ENCODE peak calls at places on chromosomes 3 and 15, in eight cellular contexts. One of them, this sample, is unnamed.

GRCh38 chr3:64445318-64446300 is 220.3 kb upstream of the PRICKLE2 start:
- DNase-seq in right cardiac atrium: peak; percentile 77
- DNase-seq in lung: peak; percentile 62
- DNase-seq in astrocyte of the cerebellum: no peak
- DNase-seq in CD4-positive, CD25-positive, alpha-beta regulatory T cell: no peak
- DNase-seq in Jurkat, Clone E6-1: no peak
- DNase-seq in right atrium auricular region: no peak
- DNase-seq in tibial artery: no peak
- DNase-seq in this sample: no peak

GRCh38 chr3:46917257-46917656 is 39.7 kb downstream of the PTH1R start:
- DNase-seq in right cardiac atrium: no peak
- DNase-seq in lung: no peak
- DNase-seq in astrocyte of the cerebellum: no peak
- DNase-seq in CD4-positive, CD25-positive, alpha-beta regulatory T cell: no peak
- DNase-seq in Jurkat, Clone E6-1: no peak
- DNase-seq in right atrium auricular region: no peak
- DNase-seq in tibial artery: no peak
- DNase-seq in this sample: no peak

GRCh38 chr3:71532639-71533395 is 50.7 kb downstream of the FOXP1 start:
- DNase-seq in right cardiac atrium: no peak
- DNase-seq in lung: no peak
- DNase-seq in astrocyte of the cerebellum: no peak
- DNase-seq in CD4-positive, CD25-positive, alpha-beta regulatory T cell: no peak
- DNase-seq in Jurkat, Clone E6-1: no peak
- DNase-seq in right atrium auricular region: no peak
- DNase-seq in tibial artery: no peak
- DNase-seq in this sample: no peak

GRCh38 chr3:178275793-178276192 is 260.4 kb upstream of the KCNMB2 start:
- DNase-seq in right cardiac atrium: no peak
- DNase-seq in lung: no peak
- DNase-seq in astrocyte of the cerebellum: no peak
- DNase-seq in CD4-positive, CD25-positive, alpha-beta regulatory T cell: no peak
- DNase-seq in Jurkat, Clone E6-1: no peak
- DNase-seq in right atrium auricular region: no peak
- DNase-seq in tibial artery: no peak
- DNase-seq in this sample: no peak

GRCh38 chr3:149153402-149153801 is 24.0 kb downstream of the HPS3 start:
- DNase-seq in right cardiac atrium: no peak
- DNase-seq in lung: no peak
- DNase-seq in astrocyte of the cerebellum: no peak
- DNase-seq in CD4-positive, CD25-positive, alpha-beta regulatory T cell: no peak
- DNase-seq in Jurkat, Clone E6-1: no peak
- DNase-seq in right atrium auricular region: no peak
- DNase-seq in tibial artery: no peak
- DNase-seq in this sample: no peak

GRCh38 chr15:31740203-31740602 is 290.1 kb upstream of the CHRNA7 start:
- DNase-seq in right cardiac atrium: no peak
- DNase-seq in lung: no peak
- DNase-seq in astrocyte of the cerebellum: no peak
- DNase-seq in CD4-positive, CD25-positive, alpha-beta regulatory T cell: no peak
- DNase-seq in Jurkat, Clone E6-1: no peak
- DNase-seq in right atrium auricular region: no peak
- DNase-seq in tibial artery: no peak
- DNase-seq in this sample: no peak

GRCh38 chr15:42094512-42094963 is at the start of gene PLA2G4D:
- DNase-seq in right cardiac atrium: no peak
- DNase-seq in lung: peak; percentile 72
- DNase-seq in astrocyte of the cerebellum: no peak
- DNase-seq in CD4-positive, CD25-positive, alpha-beta regulatory T cell: no peak
- DNase-seq in Jurkat, Clone E6-1: no peak
- DNase-seq in right atrium auricular region: peak; percentile 40
- DNase-seq in tibial artery: no peak
- DNase-seq in this sample: no peak

GRCh38 chr3:122314467-122314866 is 10.6 kb upstream of the CSTA start:
- DNase-seq in right cardiac atrium: no peak
- DNase-seq in lung: no peak
- DNase-seq in astrocyte of the cerebellum: no peak
- DNase-seq in CD4-positive, CD25-positive, alpha-beta regulatory T cell: no peak
- DNase-seq in Jurkat, Clone E6-1: no peak
- DNase-seq in right atrium auricular region: no peak
- DNase-seq in tibial artery: no peak
- DNase-seq in this sample: no peak

GRCh38 chr3:152279474-152279873 is 10.7 kb downstream of the MBNL1 start:
- DNase-seq in right cardiac atrium: no peak
- DNase-seq in lung: no peak
- DNase-seq in astrocyte of the cerebellum: no peak
- DNase-seq in CD4-positive, CD25-positive, alpha-beta regulatory T cell: no peak
- DNase-seq in Jurkat, Clone E6-1: no peak
- DNase-seq in right atrium auricular region: no peak
- DNase-seq in tibial artery: no peak
- DNase-seq in this sample: no peak

GRCh38 chr3:152282813-152283212 is 14.1 kb downstream of the MBNL1 start:
- DNase-seq in right cardiac atrium: no peak
- DNase-seq in lung: no peak
- DNase-seq in astrocyte of the cerebellum: no peak
- DNase-seq in CD4-positive, CD25-positive, alpha-beta regulatory T cell: no peak
- DNase-seq in Jurkat, Clone E6-1: no peak
- DNase-seq in right atrium auricular region: no peak
- DNase-seq in tibial artery: no peak
- DNase-seq in this sample: no peak

GRCh38 chr3:152278674-152279427 is 10.1 kb downstream of the MBNL1 start:
- DNase-seq in right cardiac atrium: no peak
- DNase-seq in lung: no peak
- DNase-seq in astrocyte of the cerebellum: no peak
- DNase-seq in CD4-positive, CD25-positive, alpha-beta regulatory T cell: no peak
- DNase-seq in Jurkat, Clone E6-1: no peak
- DNase-seq in right atrium auricular region: no peak
- DNase-seq in tibial artery: no peak
- DNase-seq in this sample: no peak

GRCh38 chr3:152281032-152281713 is 12.4 kb downstream of the MBNL1 start:
- DNase-seq in right cardiac atrium: no peak
- DNase-seq in lung: no peak
- DNase-seq in astrocyte of the cerebellum: no peak
- DNase-seq in CD4-positive, CD25-positive, alpha-beta regulatory T cell: no peak
- DNase-seq in Jurkat, Clone E6-1: no peak
- DNase-seq in right atrium auricular region: no peak
- DNase-seq in tibial artery: no peak
- DNase-seq in this sample: no peak

DNA sequence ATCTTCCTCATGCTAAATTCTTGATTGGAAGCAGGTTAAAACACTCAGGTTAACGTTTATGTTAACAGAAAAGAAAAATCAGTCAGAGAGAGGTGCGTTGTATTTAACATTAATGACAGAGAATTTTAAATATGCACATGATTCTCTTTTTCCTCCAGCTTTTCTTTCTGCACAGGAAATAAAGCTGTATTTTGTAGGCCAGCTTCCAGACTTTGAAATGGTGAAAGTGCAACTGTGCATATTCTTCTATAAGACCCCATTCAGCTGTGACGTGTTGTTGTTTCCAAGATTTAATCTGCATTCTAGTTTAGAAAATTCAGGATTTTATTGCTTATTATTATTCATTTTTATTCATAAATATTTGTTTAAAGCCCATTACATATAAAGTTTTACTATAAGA is 11.8 kb downstream of the MBNL1 start:
- DNase-seq in right cardiac atrium: no peak
- DNase-seq in lung: no peak
- DNase-seq in astrocyte of the cerebellum: no peak
- DNase-seq in CD4-positive, CD25-positive, alpha-beta regulatory T cell: no peak
- DNase-seq in Jurkat, Clone E6-1: no peak
- DNase-seq in right atrium auricular region: no peak
- DNase-seq in tibial artery: no peak
- DNase-seq in this sample: no peak
- H3K4me3 ChIP-seq in right cardiac atrium: no peak overlapping the region
- H3K4me3 ChIP-seq in lung: no peak overlapping the region
- H3K4me3 ChIP-seq in astrocyte of the cerebellum: no peak overlapping the region
- H3K4me3 ChIP-seq in CD4-positive, CD25-positive, alpha-beta regulatory T cell: peak overlapping the region; percentile 100
- H3K4me3 ChIP-seq in Jurkat, Clone E6-1: no peak overlapping the region
- H3K4me3 ChIP-seq in right atrium auricular region: no peak overlapping the region
- H3K4me3 ChIP-seq in tibial artery: peak overlapping the region; percentile 17
- H3K4me3 ChIP-seq in this sample: peak overlapping the region; percentile 18

GRCh38 chr3:181725033-181725775 is 13.5 kb downstream of the SOX2 start:
- DNase-seq in right cardiac atrium: no peak
- DNase-seq in lung: no peak
- DNase-seq in astrocyte of the cerebellum: no peak
- DNase-seq in CD4-positive, CD25-positive, alpha-beta regulatory T cell: no peak
- DNase-seq in Jurkat, Clone E6-1: no peak
- DNase-seq in right atrium auricular region: no peak
- DNase-seq in tibial artery: no peak
- DNase-seq in this sample: no peak
- H3K4me3 ChIP-seq in right cardiac atrium: no peak overlapping the region
- H3K4me3 ChIP-seq in lung: no peak overlapping the region
- H3K4me3 ChIP-seq in astrocyte of the cerebellum: no peak overlapping the region
- H3K4me3 ChIP-seq in CD4-positive, CD25-positive, alpha-beta regulatory T cell: no peak overlapping the region
- H3K4me3 ChIP-seq in Jurkat, Clone E6-1: no peak overlapping the region
- H3K4me3 ChIP-seq in right atrium auricular region: no peak overlapping the region
- H3K4me3 ChIP-seq in tibial artery: no peak overlapping the region
- H3K4me3 ChIP-seq in this sample: no peak overlapping the region

GRCh38 chr3:49552087-49552486 is 2.2 kb upstream of the BSN start:
- DNase-seq in right cardiac atrium: no peak
- DNase-seq in lung: no peak
- DNase-seq in astrocyte of the cerebellum: no peak
- DNase-seq in CD4-positive, CD25-positive, alpha-beta regulatory T cell: no peak
- DNase-seq in Jurkat, Clone E6-1: peak; percentile 35
- DNase-seq in right atrium auricular region: no peak
- DNase-seq in tibial artery: no peak
- DNase-seq in this sample: no peak

GRCh38 chr3:49553320-49553689 is 972 bp upstream of the BSN start:
- DNase-seq in right cardiac atrium: no peak
- DNase-seq in lung: no peak
- DNase-seq in astrocyte of the cerebellum: no peak
- DNase-seq in CD4-positive, CD25-positive, alpha-beta regulatory T cell: no peak
- DNase-seq in Jurkat, Clone E6-1: no peak
- DNase-seq in right atrium auricular region: no peak
- DNase-seq in tibial artery: no peak
- DNase-seq in this sample: no peak

GRCh38 chr3:49553690-49554634 is at the start of gene BSN:
- DNase-seq in right cardiac atrium: peak; percentile 98
- DNase-seq in lung: peak; percentile 88
- DNase-seq in astrocyte of the cerebellum: peak; percentile 61
- DNase-seq in CD4-positive, CD25-positive, alpha-beta regulatory T cell: peak; percentile 60
- DNase-seq in Jurkat, Clone E6-1: peak; percentile 83
- DNase-seq in right atrium auricular region: peak; percentile 88
- DNase-seq in tibial artery: peak; percentile 89
- DNase-seq in this sample: peak; percentile 61

GRCh38 chr3:49556500-49557275 is 2.4 kb downstream of the BSN start:
- DNase-seq in right cardiac atrium: no peak
- DNase-seq in lung: no peak
- DNase-seq in astrocyte of the cerebellum: no peak
- DNase-seq in CD4-positive, CD25-positive, alpha-beta regulatory T cell: no peak
- DNase-seq in Jurkat, Clone E6-1: no peak
- DNase-seq in right atrium auricular region: no peak
- DNase-seq in tibial artery: no peak
- DNase-seq in this sample: no peak

DNA sequence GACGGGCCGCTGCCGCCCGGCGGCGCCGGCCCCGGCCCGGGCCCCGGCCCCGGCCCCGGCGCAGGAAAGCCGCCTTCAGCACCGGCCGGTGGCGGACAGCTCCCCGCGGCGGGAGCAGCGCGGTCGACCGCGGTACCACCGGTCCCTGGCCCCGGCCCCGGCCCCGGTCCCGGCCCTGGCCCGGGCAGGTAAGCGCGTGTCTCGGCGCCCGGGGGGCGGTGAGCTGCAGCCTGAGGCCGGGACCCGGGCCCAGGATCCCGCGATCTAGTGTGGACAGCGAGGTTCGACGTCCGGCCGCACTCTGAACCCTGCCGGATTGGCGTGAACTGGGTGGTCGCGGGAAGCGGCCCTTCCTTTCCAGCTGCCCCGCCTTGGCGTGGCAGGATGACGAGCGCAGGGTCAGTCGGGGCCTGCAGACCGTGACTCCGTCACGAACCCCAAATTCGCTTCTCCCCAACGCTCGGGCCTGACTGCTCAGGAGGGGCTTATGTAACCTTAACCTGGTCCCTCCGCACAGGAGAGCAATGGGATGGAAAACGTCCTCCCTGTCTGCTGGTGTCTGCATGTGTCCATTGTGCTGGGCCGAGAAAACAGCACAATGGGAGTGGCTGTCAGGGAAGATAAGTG is 475 bp downstream of the BSN start:
- DNase-seq in right cardiac atrium: no peak
- DNase-seq in lung: no peak
- DNase-seq in astrocyte of the cerebellum: no peak
- DNase-seq in CD4-positive, CD25-positive, alpha-beta regulatory T cell: no peak
- DNase-seq in Jurkat, Clone E6-1: no peak
- DNase-seq in right atrium auricular region: no peak
- DNase-seq in tibial artery: no peak
- DNase-seq in this sample: no peak
- H3K4me3 ChIP-seq in right cardiac atrium: peak overlapping the region; percentile 58
- H3K4me3 ChIP-seq in lung: peak overlapping the region; percentile 31
- H3K4me3 ChIP-seq in astrocyte of the cerebellum: peak overlapping the region; percentile 41
- H3K4me3 ChIP-seq in CD4-positive, CD25-positive, alpha-beta regulatory T cell: no peak overlapping the region
- H3K4me3 ChIP-seq in Jurkat, Clone E6-1: peak overlapping the region; percentile 53
- H3K4me3 ChIP-seq in right atrium auricular region: peak overlapping the region; percentile 72
- H3K4me3 ChIP-seq in tibial artery: peak overlapping the region; percentile 53
- H3K4me3 ChIP-seq in this sample: no peak overlapping the region

GRCh38 chr3:50427255-50427654 is 67.9 kb upstream of the TMEM115 start:
- DNase-seq in right cardiac atrium: no peak
- DNase-seq in lung: no peak
- DNase-seq in astrocyte of the cerebellum: no peak
- DNase-seq in CD4-positive, CD25-positive, alpha-beta regulatory T cell: no peak
- DNase-seq in Jurkat, Clone E6-1: no peak
- DNase-seq in right atrium auricular region: no peak
- DNase-seq in tibial artery: no peak
- DNase-seq in this sample: no peak

GRCh38 chr3:50428007-50428633 is 68.8 kb upstream of the TMEM115 start:
- DNase-seq in right cardiac atrium: no peak
- DNase-seq in lung: no peak
- DNase-seq in astrocyte of the cerebellum: no peak
- DNase-seq in CD4-positive, CD25-positive, alpha-beta regulatory T cell: no peak
- DNase-seq in Jurkat, Clone E6-1: peak; percentile 24
- DNase-seq in right atrium auricular region: no peak
- DNase-seq in tibial artery: no peak
- DNase-seq in this sample: no peak

GRCh38 chr3:50430950-50431435 is 71.7 kb upstream of the TMEM115 start:
- DNase-seq in right cardiac atrium: no peak
- DNase-seq in lung: no peak
- DNase-seq in astrocyte of the cerebellum: no peak
- DNase-seq in CD4-positive, CD25-positive, alpha-beta regulatory T cell: no peak
- DNase-seq in Jurkat, Clone E6-1: no peak
- DNase-seq in right atrium auricular region: no peak
- DNase-seq in tibial artery: no peak
- DNase-seq in this sample: no peak

GRCh38 chr3:50433954-50434353 is 69.5 kb downstream of the CACNA2D2 start:
- DNase-seq in right cardiac atrium: no peak
- DNase-seq in lung: no peak
- DNase-seq in astrocyte of the cerebellum: no peak
- DNase-seq in CD4-positive, CD25-positive, alpha-beta regulatory T cell: no peak
- DNase-seq in Jurkat, Clone E6-1: no peak
- DNase-seq in right atrium auricular region: no peak
- DNase-seq in tibial artery: no peak
- DNase-seq in this sample: no peak

DNA sequence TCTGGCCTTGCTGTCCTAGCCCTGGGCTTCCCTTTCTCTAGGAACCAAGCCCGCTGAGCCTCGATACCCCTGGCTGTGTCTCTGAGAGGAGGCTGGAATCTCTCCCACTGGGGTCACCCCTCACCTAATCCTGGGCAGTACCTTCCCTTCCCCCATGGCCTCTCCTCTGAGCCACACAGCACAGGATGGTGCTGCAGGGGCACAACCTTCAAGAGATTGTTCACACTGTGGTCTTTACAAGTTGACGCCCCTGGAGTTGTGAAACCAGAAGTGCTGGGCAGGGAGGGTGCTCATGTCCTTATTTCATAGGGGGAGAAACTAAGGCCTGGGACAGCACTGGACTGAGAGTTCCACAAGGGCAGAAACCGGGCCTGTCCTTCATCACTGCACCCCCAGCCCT is 70.9 kb upstream of the TMEM115 start:
- DNase-seq in right cardiac atrium: no peak
- DNase-seq in lung: no peak
- DNase-seq in astrocyte of the cerebellum: no peak
- DNase-seq in CD4-positive, CD25-positive, alpha-beta regulatory T cell: no peak
- DNase-seq in Jurkat, Clone E6-1: no peak
- DNase-seq in right atrium auricular region: no peak
- DNase-seq in tibial artery: no peak
- DNase-seq in this sample: no peak
- H3K4me3 ChIP-seq in right cardiac atrium: no peak overlapping the region
- H3K4me3 ChIP-seq in lung: no peak overlapping the region
- H3K4me3 ChIP-seq in astrocyte of the cerebellum: no peak overlapping the region
- H3K4me3 ChIP-seq in CD4-positive, CD25-positive, alpha-beta regulatory T cell: no peak overlapping the region
- H3K4me3 ChIP-seq in Jurkat, Clone E6-1: no peak overlapping the region
- H3K4me3 ChIP-seq in right atrium auricular region: no peak overlapping the region
- H3K4me3 ChIP-seq in tibial artery: no peak overlapping the region
- H3K4me3 ChIP-seq in this sample: no peak overlapping the region

This sample was measured in effector memory CD4-positive, alpha-beta T cell.